ENCODE peak calls at places on chromosomes 16 and 17, in eight cellular contexts. S, X, Q, D, E, R, H and O are unnamed samples.

GRCh38 chr16:4032768-4033167 is 83.5 kb downstream of the ADCY9 start:
- DNase-seq in H (peak), R (no peak), X (peak), D (no peak), E (peak), Q (peak), S (no peak), O (peak)

GRCh38 chr17:48375356-48375755 is 54.7 kb downstream of the SKAP1 start:
- DNase-seq in D (no peak), Q (no peak), R (no peak), H (no peak), S (no peak), E (no peak), X (no peak), O (no peak)

GRCh38 chr17:10616502-10617119 is 40.5 kb downstream of the MYH3 start:
- DNase-seq in H (peak), S (peak), R (peak), X (peak), Q (peak), D (peak), E (peak), O (peak)

GRCh38 chr17:4604111-4604644 is 19.8 kb downstream of the SMTNL2 start:
- DNase-seq in X (no peak), D (no peak), E (peak), H (peak), S (no peak), Q (no peak), R (no peak), O (no peak)

GRCh38 chr16:49700928-49701685 is 154.8 kb downstream of the ZNF423 start:
- DNase-seq in S (peak), X (no peak), E (no peak), H (no peak), R (no peak), Q (no peak), D (no peak), O (no peak)

GRCh38 chr16:66030036-66030435 is 336.5 kb upstream of the CDH5 start:
- DNase-seq in H (no peak), E (no peak), R (no peak), Q (no peak), S (no peak), D (no peak), X (no peak), O (no peak)

GRCh38 chr16:15658149-15658548 is 8.1 kb downstream of the NDE1 start:
- DNase-seq in Q (no peak), S (peak), X (no peak), H (no peak), E (no peak), D (no peak), R (no peak), O (no peak)

GRCh38 chr16:14168146-14168545 is 97.0 kb downstream of the MRTFB start:
- DNase-seq in S (no peak), X (no peak), E (no peak), R (no peak), Q (no peak), D (no peak), H (no peak), O (no peak)

GRCh38 chr17:38967290-38967738 is at the start of gene FBXO47:
- DNase-seq in Q (peak), X (peak), R (peak), H (peak), D (peak), E (peak), S (peak), O (peak)
- TF ChIP-seq CTCF in Q (no peak), X (peak), R (no peak), H (no peak), D (no peak), E (peak), S (peak), O (no peak)

GRCh38 chr16:70523621-70524405 is at the start of gene SF3B3:
- DNase-seq in E (peak), H (peak), S (peak), X (peak), R (peak), Q (peak), D (peak), O (peak)

GRCh38 chr16:70534949-70535348 is 11.3 kb downstream of the SF3B3 start:
- DNase-seq in R (no peak), X (no peak), D (no peak), Q (no peak), H (no peak), S (no peak), E (no peak), O (no peak)

GRCh38 chr16:70526403-70526802 is 2.8 kb downstream of the SF3B3 start:
- DNase-seq in H (no peak), E (no peak), Q (no peak), X (peak), D (no peak), R (no peak), S (no peak), O (no peak)

GRCh38 chr16:70527315-70527996 is 3.8 kb downstream of the SF3B3 start:
- DNase-seq in X (no peak), R (no peak), H (no peak), S (no peak), D (no peak), Q (no peak), E (no peak), O (no peak)

GRCh38 chr16:70529051-70529777 is 5.6 kb downstream of the SF3B3 start:
- DNase-seq in H (no peak), Q (peak), X (peak), R (no peak), S (peak), E (no peak), D (peak), O (no peak)
- TF ChIP-seq CTCF in H (no peak), Q (peak), X (peak), R (no peak), S (no peak), E (peak), D (peak), O (no peak)

GRCh38 chr17:9538626-9539025 is 37.0 kb downstream of the STX8 start:
- DNase-seq in X (no peak), R (no peak), S (no peak), Q (no peak), E (no peak), H (no peak), D (no peak), O (no peak)
- TF ChIP-seq CTCF in X (no peak), R (no peak), S (no peak), Q (no peak), E (no peak), H (no peak), D (no peak), O (no peak)

DNA sequence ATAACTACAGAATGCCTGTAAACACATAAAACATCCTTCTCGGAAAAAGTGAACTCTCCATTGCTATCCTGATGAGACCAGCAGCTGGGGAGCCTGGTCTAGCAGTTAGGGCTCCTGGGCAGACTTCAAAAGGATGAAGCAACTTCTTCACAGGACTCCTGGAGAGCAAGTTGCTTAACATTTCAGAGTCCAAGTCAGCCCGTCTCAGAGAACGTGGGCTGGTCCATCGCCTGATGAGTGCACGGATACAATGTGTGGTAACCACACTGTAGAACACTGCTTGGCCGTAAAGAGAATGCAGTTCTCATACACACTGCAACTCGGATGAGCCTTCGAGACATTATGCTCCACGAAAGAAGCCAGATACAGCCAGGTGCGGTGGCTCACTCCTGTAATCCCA is 52.7 kb downstream of the TMEM235 start:
- DNase-seq in H (no peak), S (no peak), D (no peak), R (no peak), X (no peak), E (no peak), Q (no peak), O (no peak)
- TF ChIP-seq CTCF in H (no peak), S (no peak), D (no peak), R (no peak), X (no peak), E (no peak), Q (no peak), O (no peak)

GRCh38 chr17:63477471-63478440 is 895 bp downstream of the ACE start:
- DNase-seq in R (no peak), H (no peak), X (no peak), Q (peak), S (no peak), E (no peak), D (no peak), O (no peak)

GRCh38 chr17:63479495-63480184 is 2.8 kb downstream of the ACE start:
- DNase-seq in Q (no peak), X (no peak), E (peak), S (no peak), R (no peak), D (no peak), H (no peak), O (no peak)

GRCh38 chr17:63476857-63477470 is at the start of gene ACE:
- DNase-seq in R (no peak), D (no peak), Q (peak), H (peak), E (no peak), X (peak), S (peak), O (no peak)

GRCh38 chr17:63480192-63480784 is 3.4 kb downstream of the ACE start:
- DNase-seq in Q (no peak), R (no peak), X (no peak), S (no peak), H (no peak), E (peak), D (no peak), O (no peak)

GRCh38 chr17:63478814-63479494 is 2.1 kb downstream of the ACE start:
- DNase-seq in S (peak), E (peak), X (peak), D (peak), R (peak), H (peak), Q (peak), O (peak)
- TF ChIP-seq CTCF in S (peak), E (peak), X (peak), D (peak), R (no peak), H (no peak), Q (peak), O (peak)

GRCh38 chr17:42240201-42240600 is 36.0 kb downstream of the STAT5B start:
- DNase-seq in Q (no peak), D (no peak), H (no peak), X (no peak), S (no peak), R (no peak), E (no peak), O (no peak)

GRCh38 chr17:42241871-42242270 is 34.3 kb downstream of the STAT5B start:
- DNase-seq in X (no peak), Q (no peak), E (no peak), R (no peak), H (no peak), D (no peak), S (no peak), O (no peak)

GRCh38 chr17:42247734-42248133 is 28.5 kb downstream of the STAT5B start:
- DNase-seq in H (no peak), X (no peak), S (no peak), E (no peak), Q (no peak), D (no peak), R (no peak), O (no peak)

GRCh38 chr17:42246515-42246914 is 29.7 kb downstream of the STAT5B start:
- DNase-seq in D (no peak), H (no peak), X (no peak), E (no peak), Q (no peak), R (no peak), S (no peak), O (no peak)

DNA sequence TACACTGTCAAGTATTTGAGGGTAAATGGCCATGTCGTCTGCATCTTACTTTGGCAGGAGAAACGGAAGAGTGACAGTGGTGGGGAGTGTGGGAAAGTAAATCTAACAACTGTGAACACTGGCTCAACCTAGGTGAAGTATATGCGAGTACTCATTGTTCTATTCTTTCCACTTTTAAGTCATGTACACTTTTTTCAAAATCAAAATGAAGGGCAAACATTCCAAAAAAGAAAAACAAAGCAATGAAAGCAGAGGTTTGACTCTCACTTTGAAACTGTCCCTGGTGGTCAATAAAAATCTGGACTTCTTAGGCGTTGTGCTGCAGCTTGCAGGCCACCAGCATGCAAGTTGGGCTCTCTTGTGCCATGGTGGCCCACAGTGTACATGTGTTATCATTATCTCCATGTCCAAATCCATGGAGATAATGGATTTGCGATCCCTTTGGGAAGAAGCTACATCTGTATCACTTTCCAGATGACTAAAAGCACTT is 32.7 kb downstream of the STAT5B start:
- DNase-seq in S (no peak), D (no peak), R (no peak), X (no peak), H (no peak), E (no peak), Q (no peak), O (no peak)
- TF ChIP-seq CTCF in S (no peak), D (no peak), R (no peak), X (no peak), H (no peak), E (no peak), Q (no peak), O (no peak)